ENCODE peak calls at places on chromosomes 11 and 22, in four cellular contexts. L, P, U and M are unnamed samples.
A peak's percentile ranks its signal among the peaks of the same experiment; 100 is the strongest.

GRCh38 chr11:30635401-30635989 is 49.3 kb upstream of the MPPED2 start:
- DNase-seq in L (no peak), P (no peak), U (no peak), M (no peak)

GRCh38 chr11:4839851-4840549 is 9.0 kb downstream of the OR51S1 start:
- DNase-seq in L (no peak), P (no peak), U (no peak), M (no peak)

GRCh38 chr11:73394416-73395296 is 18.5 kb downstream of the RELT start:
- DNase-seq in P (no peak), U (no peak), L (no peak), M (no peak)

GRCh38 chr11:36258730-36259360 is 30.4 kb downstream of the COMMD9 start:
- DNase-seq in P (peak; percentile 47), U (peak; percentile 19), L (no peak), M (peak; percentile 55)

GRCh38 chr11:61627831-61628753 is 47.2 kb upstream of the SYT7 start:
- DNase-seq in U (no peak), P (peak; percentile 59), L (no peak), M (peak; percentile 58)

GRCh38 chr11:31643831-31644230 is 134.3 kb downstream of the ELP4 start:
- DNase-seq in L (no peak), P (no peak), U (no peak), M (no peak)

GRCh38 chr11:64340671-64341335 is 799 bp downstream of the CCDC88B start:
- DNase-seq in P (peak; percentile 77), U (no peak), L (peak; percentile 67), M (no peak)

GRCh38 chr11:4932751-4933150 is 8.6 kb upstream of the OR51G1 start:
- DNase-seq in P (no peak), U (no peak), L (no peak), M (no peak)

GRCh38 chr22:21876486-21877176 is 9.2 kb upstream of the MAPK1 start:
- DNase-seq in U (no peak), P (no peak), L (no peak), M (no peak)